ENCODE peak calls at places on chromosomes 1 and 21, in six cellular contexts. D, X, T, H, L and Y are unnamed samples.

GRCh38 chr1:179146916-179147315 is 65.0 kb downstream of the TOR3A start:
- DNase-seq in D (no peak), X (no peak), T (no peak), H (no peak), L (no peak), Y (no peak)

GRCh38 chr1:147669475-147670318 is 627 bp downstream of the ACP6 start:
- DNase-seq in D (peak; percentile 26), X (peak; percentile 64), T (peak; percentile 65), H (peak; percentile 70), L (peak; percentile 45), Y (peak; percentile 62)

GRCh38 chr1:234691567-234691966 is 81.6 kb upstream of the IRF2BP2 start:
- DNase-seq in D (no peak), X (no peak), T (no peak), H (peak; percentile 13), L (peak; percentile 36), Y (no peak)

GRCh38 chr1:162391790-162392563 is 10.4 kb downstream of the C1orf226 start:
- DNase-seq in D (no peak), X (peak; percentile 81), T (peak; percentile 61), H (peak; percentile 35), L (peak; percentile 70), Y (peak; percentile 79)

GRCh38 chr1:243977104-243977503 is 74.0 kb upstream of the ZBTB18 start:
- DNase-seq in D (no peak), X (no peak), T (no peak), H (no peak), L (peak; percentile 31), Y (peak; percentile 20)

GRCh38 chr1:211973541-211973940 is 61.8 kb downstream of the INTS7 start:
- DNase-seq in D (no peak), X (no peak), T (no peak), H (no peak), L (no peak), Y (no peak)

GRCh38 chr21:26007911-26008579 is 162.5 kb downstream of the APP start:
- DNase-seq in D (no peak), X (no peak), T (no peak), H (no peak), L (peak; percentile 74), Y (peak; percentile 56)

GRCh38 chr21:29299046-29299905 is 554 bp downstream of the BACH1 start:
- DNase-seq in D (peak; percentile 69), X (peak; percentile 78), T (peak; percentile 90), H (peak; percentile 49), L (peak; percentile 59), Y (peak; percentile 85)

DNA sequence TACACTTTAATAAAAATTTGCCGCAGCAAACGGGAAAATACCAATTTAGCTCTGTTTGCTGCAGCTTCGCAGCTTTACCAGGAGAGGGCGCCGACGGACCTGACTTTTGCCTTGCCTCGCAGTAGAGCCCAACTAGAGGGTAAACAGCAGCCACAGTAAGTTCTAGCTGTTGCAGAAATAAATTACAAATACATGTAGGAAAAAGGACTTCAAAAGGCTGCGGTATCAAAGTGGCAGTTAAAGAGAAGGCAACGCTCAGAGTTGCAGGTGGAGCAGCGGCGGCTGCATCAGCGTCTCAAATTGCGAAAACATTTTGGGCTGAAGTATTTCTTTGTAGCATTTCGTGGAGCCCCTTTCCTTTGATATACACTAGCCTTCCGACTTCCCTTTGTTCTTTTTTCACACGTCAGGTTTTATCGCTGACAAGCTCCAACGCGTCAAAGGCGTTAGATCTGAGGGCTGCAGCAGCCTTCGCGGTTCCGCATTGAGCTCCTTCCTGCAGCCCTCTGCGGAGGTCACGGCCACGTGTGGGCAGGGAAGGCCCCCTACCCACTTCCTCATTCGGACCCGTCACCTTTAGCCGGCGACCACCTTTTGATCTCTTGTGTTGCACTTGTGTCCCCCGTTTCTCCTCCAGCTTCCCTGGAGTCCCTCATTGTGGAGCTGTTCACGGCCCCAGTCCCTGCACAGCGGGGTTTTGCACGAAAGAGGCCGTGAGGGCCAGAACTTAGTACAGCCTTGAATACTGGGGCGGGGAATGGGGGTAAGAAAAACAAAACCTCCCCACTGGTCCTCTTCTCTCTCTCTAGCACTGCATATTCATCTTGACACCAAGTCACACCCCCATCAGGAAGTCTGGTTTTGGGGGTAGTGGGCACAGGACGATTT is 72.8 kb downstream of the S1PR1 start:
- DNase-seq in D (peak; percentile 25), X (peak; percentile 71), T (peak; percentile 77), H (peak; percentile 70), L (peak; percentile 67), Y (peak; percentile 83)
- H3K4me3 ChIP-seq in D (peak overlapping the region; percentile 60), X (peak overlapping the region; percentile 60), T (peak overlapping the region; percentile 28), H (peak overlapping the region; percentile 18), L (no peak overlapping the region), Y (peak overlapping the region; percentile 53)

DNA sequence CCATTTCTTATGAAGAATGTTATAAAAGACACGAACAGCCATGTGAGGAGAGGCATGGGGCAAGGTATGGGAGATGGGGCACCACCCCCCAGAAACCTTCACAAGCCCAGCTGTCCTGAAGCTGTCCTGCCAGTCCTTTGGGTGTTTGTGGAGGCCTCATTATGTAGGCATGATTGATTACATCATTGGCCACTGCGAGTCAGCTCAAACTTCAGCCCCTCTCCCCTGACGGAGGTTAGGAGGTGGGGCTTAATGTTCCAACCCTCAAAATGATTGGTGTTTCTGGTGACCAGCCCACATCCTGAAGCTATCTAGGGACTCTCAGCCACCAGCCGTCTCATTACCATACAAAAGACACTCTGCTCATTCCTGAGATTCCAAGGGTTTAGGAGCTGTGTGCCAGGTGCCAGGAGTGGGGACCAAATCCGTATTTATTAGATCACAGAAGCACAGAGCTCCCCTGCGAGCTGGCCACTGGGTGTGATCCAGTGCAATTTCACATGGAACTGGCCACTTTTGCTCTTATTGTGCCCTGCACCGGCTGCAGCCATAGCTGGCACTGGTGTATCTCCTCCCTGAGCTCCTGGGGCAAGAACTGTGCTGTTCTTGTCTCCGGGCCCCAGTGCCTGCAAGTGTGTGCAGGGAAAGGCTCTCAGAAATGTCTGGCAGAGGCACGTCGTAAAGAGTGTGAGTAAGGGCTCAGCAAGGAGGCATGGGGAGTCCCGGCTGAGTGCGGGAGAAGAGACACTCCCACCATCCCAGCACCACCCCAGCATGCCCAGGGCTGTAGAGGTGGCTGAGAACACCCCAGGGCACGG is 10.5 kb downstream of the KIAA1614 start:
- DNase-seq in D (no peak), X (peak; percentile 96), T (peak; percentile 39), H (no peak), L (peak; percentile 6), Y (no peak)
- H3K4me1 ChIP-seq in D (peaks cover 33% of the 10 kb centered on the region), X (peaks cover 77% of the 10 kb centered on the region), T (peaks cover 39% of the 10 kb centered on the region), H (no peaks in the 10 kb centered on the region), L (peaks cover 2% of the 10 kb centered on the region), Y (peaks cover 17% of the 10 kb centered on the region)

GRCh38 chr1:1434812-1435093 is 737 bp upstream of the VWA1 start:
- DNase-seq in D (no peak), X (no peak), T (no peak), H (no peak), L (no peak), Y (no peak)
- H3K4me3 ChIP-seq in D (peak overlapping the region; percentile 71), X (peak overlapping the region; percentile 62), T (no peak overlapping the region), H (no peak overlapping the region), L (no peak overlapping the region), Y (no peak overlapping the region)

DNA sequence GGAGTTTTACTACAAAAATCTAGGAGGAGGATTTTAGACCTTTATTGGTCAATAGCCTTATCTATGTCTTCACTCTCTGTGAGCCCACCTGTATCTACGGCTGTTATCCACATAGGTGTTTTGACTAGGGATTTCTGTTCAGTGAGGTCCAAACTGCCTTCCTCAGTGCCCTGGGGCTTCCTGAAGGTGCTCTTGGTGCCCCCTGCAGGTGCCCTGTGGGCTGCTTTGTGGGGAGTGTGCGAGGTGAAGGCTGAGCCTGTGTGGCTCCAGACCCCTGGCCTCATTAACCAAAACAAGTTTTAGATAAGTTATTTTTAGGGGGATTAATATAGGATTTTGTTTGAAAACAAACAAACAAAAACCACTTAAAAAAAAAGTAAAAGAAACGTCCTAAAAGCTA is 122.5 kb downstream of the KIF26B start:
- DNase-seq in D (no peak), X (peak; percentile 57), T (no peak), H (peak; percentile 3), L (no peak), Y (no peak)
- H3K4me1 ChIP-seq in D (no peaks in the 10 kb centered on the region), X (peaks cover 5% of the 10 kb centered on the region), T (no peaks in the 10 kb centered on the region), H (no peaks in the 10 kb centered on the region), L (no peaks in the 10 kb centered on the region), Y (no peaks in the 10 kb centered on the region)

DNA sequence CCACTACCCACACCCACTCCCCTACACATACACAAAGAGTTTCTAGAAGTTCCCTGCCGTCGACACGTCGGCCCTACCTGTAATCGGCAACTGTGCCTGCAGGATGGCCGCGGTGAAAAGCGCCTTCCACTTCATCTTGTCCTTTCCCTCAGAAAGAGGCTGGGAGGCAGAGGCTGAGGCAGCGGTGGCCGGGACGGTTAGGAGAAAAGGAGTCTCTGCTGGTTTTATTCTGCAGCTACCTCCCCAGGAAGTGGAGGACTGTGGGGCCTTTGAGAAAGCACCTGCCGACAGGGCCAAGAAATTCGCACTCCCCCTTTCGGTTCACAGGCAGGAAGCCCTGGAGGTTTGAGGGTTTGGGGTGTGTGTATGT is at the start of gene CD247:
- DNase-seq in D (no peak), X (no peak), T (no peak), H (peak; percentile 53), L (no peak), Y (no peak)
- H3K4me3 ChIP-seq in D (no peak within 1 kb of the TSS), X (no peak within 1 kb of the TSS), T (no peak within 1 kb of the TSS), H (no peak within 1 kb of the TSS), L (no peak within 1 kb of the TSS), Y (no peak within 1 kb of the TSS)

GRCh38 chr1:210800756-210801155 is 333.2 kb downstream of the KCNH1 start:
- DNase-seq in D (no peak), X (no peak), T (no peak), H (no peak), L (no peak), Y (peak; percentile 54)
- H3K4me1 ChIP-seq in D (no peaks in the 10 kb centered on the region), X (peaks cover 8% of the 10 kb centered on the region), T (no peaks in the 10 kb centered on the region), H (no peaks in the 10 kb centered on the region), L (no peaks in the 10 kb centered on the region), Y (no peaks in the 10 kb centered on the region)

DNA sequence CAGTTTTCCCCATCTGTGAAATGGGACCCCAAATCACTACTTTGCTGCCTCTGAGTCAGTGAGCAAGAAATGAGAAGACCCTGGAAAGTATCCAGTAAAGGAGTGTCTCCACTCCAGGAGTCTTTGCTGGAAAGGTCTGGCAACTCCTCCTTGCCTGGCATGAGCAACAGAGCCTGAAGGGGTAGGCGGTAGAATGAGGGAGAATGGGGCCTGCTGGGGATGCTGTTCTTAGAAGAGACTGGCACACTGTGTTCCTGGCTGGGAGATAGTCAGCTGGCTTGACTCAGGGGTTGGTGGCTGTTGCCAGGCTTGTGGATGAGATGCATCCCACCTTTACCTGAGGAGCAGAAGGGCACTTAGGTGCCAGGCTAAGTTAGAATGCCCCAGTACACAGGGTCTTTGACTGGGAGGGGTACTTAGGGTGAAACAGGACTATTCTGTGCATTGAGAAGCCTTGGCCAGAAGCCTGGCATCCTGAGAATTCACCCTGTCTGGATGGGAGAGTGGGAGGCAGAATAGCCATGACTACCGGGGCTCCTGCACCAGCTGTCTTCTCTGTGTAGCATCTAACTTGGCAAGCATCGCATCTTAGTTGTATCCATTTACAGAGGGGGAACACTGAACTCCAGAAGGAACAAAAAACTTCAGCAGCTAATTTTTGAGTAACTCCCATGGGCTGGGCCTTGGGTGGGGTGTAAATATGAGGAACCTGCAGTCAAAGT is 2.5 kb downstream of the MFSD2A start:
- DNase-seq in D (no peak), X (no peak), T (no peak), H (no peak), L (no peak), Y (peak; percentile 10)
- H3K4me3 ChIP-seq in D (no peak overlapping the region), X (no peak overlapping the region), T (no peak overlapping the region), H (no peak overlapping the region), L (no peak overlapping the region), Y (no peak overlapping the region)

DNA sequence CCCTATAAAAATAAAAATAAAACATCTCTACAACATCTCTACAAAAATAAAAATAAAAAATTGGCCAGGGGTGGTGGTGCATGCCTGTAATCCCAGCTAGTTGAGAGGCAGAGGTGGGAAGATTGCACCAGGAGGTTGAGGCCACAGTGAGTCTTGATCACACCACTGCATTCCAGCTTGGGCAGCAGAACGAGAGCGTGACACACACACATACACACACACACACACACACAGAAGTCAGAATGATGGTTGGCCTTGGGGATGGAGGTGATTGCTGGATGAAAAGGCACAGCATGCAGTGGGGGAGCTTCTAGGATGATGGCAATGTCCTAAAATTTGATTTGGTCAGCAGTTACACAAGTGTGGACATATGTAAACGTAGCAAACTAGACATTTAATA is 69.7 kb upstream of the SOD1 start:
- DNase-seq in D (no peak), X (no peak), T (no peak), H (no peak), L (no peak), Y (no peak)
- H3K4me1 ChIP-seq in D (peaks cover 10% of the 10 kb centered on the region), X (peaks cover 11% of the 10 kb centered on the region), T (no peaks in the 10 kb centered on the region), H (no peaks in the 10 kb centered on the region), L (no peaks in the 10 kb centered on the region), Y (no peaks in the 10 kb centered on the region)